ENCODE peak calls at places on chromosomes 5 and 9, in seven cellular contexts. One of them, this sample, is unnamed.

GRCh38 chr9:107547772-107548297 is 58.3 kb upstream of the KLF4 start:
- DNase-seq in SHP77: no peak
- DNase-seq in posterior cingulate gyrus: no peak
- DNase-seq in naive B cell: no peak
- DNase-seq in NCI-H2029 treated with DMSO at 0.1 percent for 48 hours: no peak
- DNase-seq in activated naive CD8-positive, alpha-beta T cell treated with anti-CD3 and anti-CD28 coated beads for 36 hours: no peak
- DNase-seq in H9: no peak
- DNase-seq in this sample: no peak

GRCh38 chr5:154653764-154654483 is 101.3 kb upstream of the LARP1 start:
- DNase-seq in SHP77: no peak
- DNase-seq in NCI-H2029 treated with DMSO at 0.1 percent for 48 hours: no peak
- DNase-seq in naive B cell: no peak
- DNase-seq in activated naive CD8-positive, alpha-beta T cell treated with anti-CD3 and anti-CD28 coated beads for 36 hours: no peak
- DNase-seq in H9: no peak
- DNase-seq in posterior cingulate gyrus: no peak
- DNase-seq in this sample: no peak

GRCh38 chr5:117594165-117594564 is 1019.5 kb upstream of the SEMA6A start:
- DNase-seq in H9: no peak
- DNase-seq in SHP77: no peak
- DNase-seq in activated naive CD8-positive, alpha-beta T cell treated with anti-CD3 and anti-CD28 coated beads for 36 hours: no peak
- DNase-seq in NCI-H2029 treated with DMSO at 0.1 percent for 48 hours: no peak
- DNase-seq in naive B cell: no peak
- DNase-seq in posterior cingulate gyrus: peak
- DNase-seq in this sample: no peak

GRCh38 chr5:168746893-168747640 is 167.9 kb upstream of the PANK3 start:
- DNase-seq in naive B cell: no peak
- DNase-seq in activated naive CD8-positive, alpha-beta T cell treated with anti-CD3 and anti-CD28 coated beads for 36 hours: no peak
- DNase-seq in SHP77: no peak
- DNase-seq in posterior cingulate gyrus: no peak
- DNase-seq in H9: no peak
- DNase-seq in NCI-H2029 treated with DMSO at 0.1 percent for 48 hours: no peak
- DNase-seq in this sample: peak

GRCh38 chr9:134031783-134032182 is 6.5 kb downstream of the BRD3OS start:
- DNase-seq in SHP77: no peak
- DNase-seq in naive B cell: no peak
- DNase-seq in posterior cingulate gyrus: no peak
- DNase-seq in H9: no peak
- DNase-seq in NCI-H2029 treated with DMSO at 0.1 percent for 48 hours: no peak
- DNase-seq in activated naive CD8-positive, alpha-beta T cell treated with anti-CD3 and anti-CD28 coated beads for 36 hours: no peak
- DNase-seq in this sample: no peak

GRCh38 chr5:111641533-111642230 is 115.3 kb downstream of the NREP start:
- DNase-seq in H9: no peak
- DNase-seq in activated naive CD8-positive, alpha-beta T cell treated with anti-CD3 and anti-CD28 coated beads for 36 hours: no peak
- DNase-seq in posterior cingulate gyrus: no peak
- DNase-seq in SHP77: no peak
- DNase-seq in NCI-H2029 treated with DMSO at 0.1 percent for 48 hours: no peak
- DNase-seq in naive B cell: no peak
- DNase-seq in this sample: no peak

GRCh38 chr9:76926324-76926731 is 20.4 kb upstream of the PRUNE2 start:
- DNase-seq in H9: no peak
- DNase-seq in SHP77: no peak
- DNase-seq in activated naive CD8-positive, alpha-beta T cell treated with anti-CD3 and anti-CD28 coated beads for 36 hours: no peak
- DNase-seq in posterior cingulate gyrus: no peak
- DNase-seq in naive B cell: no peak
- DNase-seq in NCI-H2029 treated with DMSO at 0.1 percent for 48 hours: no peak
- DNase-seq in this sample: no peak

GRCh38 chr9:23635276-23635675 is 190.8 kb downstream of the ELAVL2 start:
- DNase-seq in SHP77: no peak
- DNase-seq in NCI-H2029 treated with DMSO at 0.1 percent for 48 hours: no peak
- DNase-seq in naive B cell: no peak
- DNase-seq in H9: no peak
- DNase-seq in posterior cingulate gyrus: no peak
- DNase-seq in activated naive CD8-positive, alpha-beta T cell treated with anti-CD3 and anti-CD28 coated beads for 36 hours: no peak
- DNase-seq in this sample: no peak

GRCh38 chr5:7436521-7436920 is 40.6 kb downstream of the ADCY2 start:
- DNase-seq in activated naive CD8-positive, alpha-beta T cell treated with anti-CD3 and anti-CD28 coated beads for 36 hours: no peak
- DNase-seq in H9: no peak
- DNase-seq in posterior cingulate gyrus: no peak
- DNase-seq in SHP77: peak
- DNase-seq in NCI-H2029 treated with DMSO at 0.1 percent for 48 hours: peak
- DNase-seq in naive B cell: no peak
- DNase-seq in this sample: no peak

GRCh38 chr5:56737918-56738606 is 77.3 kb upstream of the MAP3K1 start:
- DNase-seq in activated naive CD8-positive, alpha-beta T cell treated with anti-CD3 and anti-CD28 coated beads for 36 hours: no peak
- DNase-seq in H9: no peak
- DNase-seq in posterior cingulate gyrus: no peak
- DNase-seq in naive B cell: peak
- DNase-seq in SHP77: no peak
- DNase-seq in NCI-H2029 treated with DMSO at 0.1 percent for 48 hours: no peak
- DNase-seq in this sample: no peak

GRCh38 chr5:79850316-79850822 is 140.7 kb downstream of the MTX3 start:
- DNase-seq in activated naive CD8-positive, alpha-beta T cell treated with anti-CD3 and anti-CD28 coated beads for 36 hours: no peak
- DNase-seq in SHP77: no peak
- DNase-seq in naive B cell: no peak
- DNase-seq in NCI-H2029 treated with DMSO at 0.1 percent for 48 hours: no peak
- DNase-seq in H9: no peak
- DNase-seq in posterior cingulate gyrus: no peak
- DNase-seq in this sample: no peak

GRCh38 chr9:131781069-131781468 is 41.2 kb upstream of the RAPGEF1 start:
- DNase-seq in SHP77: no peak
- DNase-seq in activated naive CD8-positive, alpha-beta T cell treated with anti-CD3 and anti-CD28 coated beads for 36 hours: no peak
- DNase-seq in naive B cell: no peak
- DNase-seq in H9: no peak
- DNase-seq in NCI-H2029 treated with DMSO at 0.1 percent for 48 hours: peak
- DNase-seq in posterior cingulate gyrus: no peak
- DNase-seq in this sample: no peak

GRCh38 chr9:68970150-68970549 is 43.8 kb downstream of the PRKACG start:
- DNase-seq in posterior cingulate gyrus: no peak
- DNase-seq in H9: no peak
- DNase-seq in SHP77: no peak
- DNase-seq in naive B cell: no peak
- DNase-seq in NCI-H2029 treated with DMSO at 0.1 percent for 48 hours: peak
- DNase-seq in activated naive CD8-positive, alpha-beta T cell treated with anti-CD3 and anti-CD28 coated beads for 36 hours: no peak
- DNase-seq in this sample: peak

GRCh38 chr5:155616779-155617392 is 603.3 kb downstream of the KIF4B start:
- DNase-seq in NCI-H2029 treated with DMSO at 0.1 percent for 48 hours: no peak
- DNase-seq in H9: peak
- DNase-seq in activated naive CD8-positive, alpha-beta T cell treated with anti-CD3 and anti-CD28 coated beads for 36 hours: peak
- DNase-seq in posterior cingulate gyrus: peak
- DNase-seq in naive B cell: peak
- DNase-seq in SHP77: no peak
- DNase-seq in this sample: peak

GRCh38 chr9:12797037-12797436 is 22.2 kb downstream of the LURAP1L start:
- DNase-seq in posterior cingulate gyrus: no peak
- DNase-seq in SHP77: no peak
- DNase-seq in NCI-H2029 treated with DMSO at 0.1 percent for 48 hours: no peak
- DNase-seq in activated naive CD8-positive, alpha-beta T cell treated with anti-CD3 and anti-CD28 coated beads for 36 hours: no peak
- DNase-seq in naive B cell: no peak
- DNase-seq in H9: no peak
- DNase-seq in this sample: no peak

GRCh38 chr9:114532561-114533237 is 27.4 kb upstream of the WHRN start:
- DNase-seq in NCI-H2029 treated with DMSO at 0.1 percent for 48 hours: no peak
- DNase-seq in SHP77: no peak
- DNase-seq in posterior cingulate gyrus: no peak
- DNase-seq in naive B cell: no peak
- DNase-seq in activated naive CD8-positive, alpha-beta T cell treated with anti-CD3 and anti-CD28 coated beads for 36 hours: no peak
- DNase-seq in H9: no peak
- DNase-seq in this sample: no peak

GRCh38 chr5:54902817-54903473 is 82.4 kb downstream of the ESM1 start:
- DNase-seq in posterior cingulate gyrus: no peak
- DNase-seq in naive B cell: peak
- DNase-seq in NCI-H2029 treated with DMSO at 0.1 percent for 48 hours: peak
- DNase-seq in H9: no peak
- DNase-seq in SHP77: no peak
- DNase-seq in activated naive CD8-positive, alpha-beta T cell treated with anti-CD3 and anti-CD28 coated beads for 36 hours: peak
- DNase-seq in this sample: no peak

GRCh38 chr5:151745071-151745705 is 13.2 kb downstream of the ATOX1 start:
- DNase-seq in H9: no peak
- DNase-seq in naive B cell: no peak
- DNase-seq in posterior cingulate gyrus: peak
- DNase-seq in NCI-H2029 treated with DMSO at 0.1 percent for 48 hours: no peak
- DNase-seq in SHP77: no peak
- DNase-seq in activated naive CD8-positive, alpha-beta T cell treated with anti-CD3 and anti-CD28 coated beads for 36 hours: peak
- DNase-seq in this sample: no peak

GRCh38 chr9:136539427-136540412 is 6.1 kb downstream of the NOTCH1 start:
- DNase-seq in posterior cingulate gyrus: no peak
- DNase-seq in naive B cell: peak
- DNase-seq in NCI-H2029 treated with DMSO at 0.1 percent for 48 hours: no peak
- DNase-seq in activated naive CD8-positive, alpha-beta T cell treated with anti-CD3 and anti-CD28 coated beads for 36 hours: peak
- DNase-seq in H9: peak
- DNase-seq in SHP77: peak
- DNase-seq in this sample: no peak

GRCh38 chr5:36059571-36060515 is 6.8 kb downstream of the UGT3A2 start:
- DNase-seq in activated naive CD8-positive, alpha-beta T cell treated with anti-CD3 and anti-CD28 coated beads for 36 hours: no peak
- DNase-seq in H9: no peak
- DNase-seq in naive B cell: no peak
- DNase-seq in posterior cingulate gyrus: no peak
- DNase-seq in NCI-H2029 treated with DMSO at 0.1 percent for 48 hours: no peak
- DNase-seq in SHP77: no peak
- DNase-seq in this sample: no peak

GRCh38 chr5:175814676-175815075 is 56.7 kb upstream of the CPLX2 start:
- DNase-seq in SHP77: peak
- DNase-seq in NCI-H2029 treated with DMSO at 0.1 percent for 48 hours: no peak
- DNase-seq in posterior cingulate gyrus: peak
- DNase-seq in activated naive CD8-positive, alpha-beta T cell treated with anti-CD3 and anti-CD28 coated beads for 36 hours: no peak
- DNase-seq in naive B cell: no peak
- DNase-seq in H9: no peak
- DNase-seq in this sample: no peak

GRCh38 chr5:127826011-127826410 is 122.8 kb downstream of the CCDC192 start:
- DNase-seq in activated naive CD8-positive, alpha-beta T cell treated with anti-CD3 and anti-CD28 coated beads for 36 hours: no peak
- DNase-seq in naive B cell: no peak
- DNase-seq in NCI-H2029 treated with DMSO at 0.1 percent for 48 hours: no peak
- DNase-seq in posterior cingulate gyrus: no peak
- DNase-seq in SHP77: no peak
- DNase-seq in H9: no peak
- DNase-seq in this sample: no peak

GRCh38 chr5:137055271-137055872 is 443.8 kb downstream of the SPOCK1 start:
- DNase-seq in activated naive CD8-positive, alpha-beta T cell treated with anti-CD3 and anti-CD28 coated beads for 36 hours: no peak
- DNase-seq in posterior cingulate gyrus: no peak
- DNase-seq in H9: no peak
- DNase-seq in naive B cell: no peak
- DNase-seq in SHP77: no peak
- DNase-seq in NCI-H2029 treated with DMSO at 0.1 percent for 48 hours: no peak
- DNase-seq in this sample: no peak

GRCh38 chr5:16666861-16667481 is 50.2 kb upstream of the RETREG1 start:
- DNase-seq in posterior cingulate gyrus: peak
- DNase-seq in naive B cell: no peak
- DNase-seq in activated naive CD8-positive, alpha-beta T cell treated with anti-CD3 and anti-CD28 coated beads for 36 hours: peak
- DNase-seq in H9: no peak
- DNase-seq in SHP77: peak
- DNase-seq in NCI-H2029 treated with DMSO at 0.1 percent for 48 hours: no peak
- DNase-seq in this sample: peak

GRCh38 chr9:78927099-78927940 is 630.4 kb downstream of the PSAT1 start:
- DNase-seq in activated naive CD8-positive, alpha-beta T cell treated with anti-CD3 and anti-CD28 coated beads for 36 hours: no peak
- DNase-seq in SHP77: no peak
- DNase-seq in NCI-H2029 treated with DMSO at 0.1 percent for 48 hours: no peak
- DNase-seq in H9: no peak
- DNase-seq in posterior cingulate gyrus: no peak
- DNase-seq in naive B cell: no peak
- DNase-seq in this sample: no peak

GRCh38 chr5:5950658-5951057 is 427.7 kb downstream of the MED10 start:
- DNase-seq in SHP77: no peak
- DNase-seq in posterior cingulate gyrus: no peak
- DNase-seq in naive B cell: no peak
- DNase-seq in NCI-H2029 treated with DMSO at 0.1 percent for 48 hours: no peak
- DNase-seq in H9: no peak
- DNase-seq in activated naive CD8-positive, alpha-beta T cell treated with anti-CD3 and anti-CD28 coated beads for 36 hours: no peak
- DNase-seq in this sample: no peak

GRCh38 chr5:66477591-66477990 is 118.6 kb upstream of the MAST4 start:
- DNase-seq in H9: no peak
- DNase-seq in NCI-H2029 treated with DMSO at 0.1 percent for 48 hours: no peak
- DNase-seq in SHP77: no peak
- DNase-seq in activated naive CD8-positive, alpha-beta T cell treated with anti-CD3 and anti-CD28 coated beads for 36 hours: no peak
- DNase-seq in posterior cingulate gyrus: no peak
- DNase-seq in naive B cell: no peak
- DNase-seq in this sample: no peak